ENCODE peak calls at places on chromosomes 7 and 10, in six cellular contexts. W is GM12878, N is A549, M is K562, A is upper lobe of left lung, C is HepG2. B is an unnamed sample.

GRCh38 chr7:16071246-16071857 is 350.0 kb downstream of the CRPPA start:
- ATAC-seq in W (peak), N (peak), M (peak), A (peak), C (peak), B (no peak)

GRCh38 chr10:108749042-108749441 is 1174.3 kb downstream of the XPNPEP1 start:
- ATAC-seq in W (peak), N (no peak), M (no peak), A (no peak), C (no peak), B (no peak)

GRCh38 chr10:20984632-20985031 is 87.5 kb upstream of the NEBL start:
- ATAC-seq in W (no peak), N (no peak), M (peak), A (no peak), C (no peak), B (no peak)

GRCh38 chr7:51366930-51367613 is 50.5 kb upstream of the COBL start:
- ATAC-seq in W (peak), N (peak), M (peak), A (peak), C (peak), B (peak)

GRCh38 chr10:96341219-96342182 is 17.3 kb downstream of the OPALIN start:
- ATAC-seq in W (peak), N (no peak), M (no peak), A (no peak), C (no peak), B (no peak)

GRCh38 chr10:119509909-119510451 is 32.5 kb downstream of the RGS10 start:
- ATAC-seq in W (no peak), N (no peak), M (no peak), A (no peak), C (peak), B (peak)

GRCh38 chr10:16186564-16186963 is 250.2 kb upstream of the PTER start:
- ATAC-seq in W (no peak), N (no peak), M (no peak), A (no peak), C (no peak), B (no peak)

GRCh38 chr10:6490594-6490993 is 89.5 kb downstream of the PRKCQ start:
- ATAC-seq in W (peak), N (no peak), M (no peak), A (no peak), C (no peak), B (no peak)

GRCh38 chr7:134444198-134444960 is 14.5 kb downstream of the AKR1B1 start:
- ATAC-seq in W (no peak), N (peak), M (peak), A (peak), C (peak), B (peak)

GRCh38 chr10:104329754-104330153 is 8.5 kb downstream of the ITPRIP start:
- ATAC-seq in W (peak), N (peak), M (no peak), A (peak), C (no peak), B (peak)

GRCh38 chr10:43395571-43396060 is 13.4 kb downstream of the HNRNPF start:
- ATAC-seq in W (peak), N (peak), M (peak), A (no peak), C (no peak), B (no peak)

GRCh38 chr7:2499181-2499580 is 20.4 kb upstream of the LFNG start:
- ATAC-seq in W (no peak), N (peak), M (no peak), A (no peak), C (no peak), B (no peak)

GRCh38 chr7:88344271-88344670 is 37.6 kb upstream of the STEAP4 start:
- ATAC-seq in W (no peak), N (no peak), M (no peak), A (no peak), C (no peak), B (no peak)

GRCh38 chr10:21458496-21458895 is 67.0 kb downstream of the SKIDA1 start:
- ATAC-seq in W (no peak), N (no peak), M (no peak), A (no peak), C (no peak), B (no peak)

GRCh38 chr10:73773152-73773879 is 8.5 kb upstream of the CHCHD1 start:
- ATAC-seq in W (peak), N (peak), M (no peak), A (no peak), C (peak), B (no peak)

GRCh38 chr7:37408885-37409248 is 39.8 kb downstream of the ELMO1 start:
- ATAC-seq in W (peak), N (no peak), M (no peak), A (no peak), C (no peak), B (no peak)

GRCh38 chr10:107733328-107733727 is 568.8 kb upstream of the SORCS1 start:
- ATAC-seq in W (no peak), N (no peak), M (no peak), A (no peak), C (no peak), B (no peak)

GRCh38 chr7:151592868-151593486 is 73.3 kb upstream of the RHEB start:
- ATAC-seq in W (no peak), N (peak), M (no peak), A (peak), C (no peak), B (peak)

GRCh38 chr7:112414855-112415490 is 35.3 kb upstream of the IFRD1 start:
- ATAC-seq in W (peak), N (peak), M (peak), A (peak), C (peak), B (no peak)

GRCh38 chr10:92238062-92238585 is 52.8 kb downstream of the CPEB3 start:
- ATAC-seq in W (no peak), N (no peak), M (no peak), A (no peak), C (no peak), B (no peak)

GRCh38 chr10:109018892-109019507 is 904.3 kb downstream of the XPNPEP1 start:
- ATAC-seq in W (peak), N (no peak), M (no peak), A (no peak), C (no peak), B (peak)

GRCh38 chr7:47290867-47291266 is 291.0 kb downstream of the TNS3 start:
- ATAC-seq in W (no peak), N (no peak), M (no peak), A (no peak), C (no peak), B (no peak)

GRCh38 chr7:107486041-107486440 is 16.2 kb downstream of the GPR22 start:
- ATAC-seq in W (peak), N (no peak), M (no peak), A (no peak), C (no peak), B (no peak)

DNA sequence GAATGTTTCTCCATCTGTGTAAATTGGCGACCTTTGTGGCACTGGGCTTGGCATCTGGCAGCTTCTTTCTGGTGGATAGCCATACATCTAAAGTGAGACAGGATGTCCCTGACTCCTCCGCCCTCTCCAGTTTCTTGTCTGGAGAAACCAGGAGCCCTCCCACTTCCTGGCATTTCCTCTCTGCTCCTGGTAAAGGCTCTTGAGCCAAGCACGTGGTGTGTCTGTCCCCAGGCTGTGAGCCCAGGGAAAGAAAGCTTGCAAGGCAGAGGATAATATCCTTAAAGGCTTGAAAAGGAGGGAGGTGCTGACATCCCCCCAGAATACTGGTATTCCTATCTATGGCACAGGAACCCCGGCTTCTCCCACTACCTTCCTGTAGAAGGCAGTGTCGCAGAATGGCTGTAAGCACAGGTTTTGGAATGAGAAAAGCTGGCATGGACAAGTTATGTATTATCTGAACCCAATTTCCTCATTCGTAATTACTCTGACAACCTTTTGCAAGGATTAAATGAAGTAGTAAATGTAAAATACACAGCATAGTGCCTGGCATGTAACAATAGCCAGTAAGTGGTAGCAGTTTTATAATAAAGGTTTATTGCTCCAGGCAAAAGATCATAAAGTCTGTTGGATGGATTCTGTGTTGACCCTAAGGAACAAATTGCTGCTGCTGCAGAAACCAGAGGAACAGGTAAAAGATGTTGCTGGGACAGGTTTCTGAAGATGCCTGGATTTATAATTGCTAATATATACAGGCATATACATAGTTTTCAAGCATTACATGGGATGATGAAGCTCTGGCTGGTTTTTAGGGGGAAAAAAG is 11.8 kb upstream of the ACSL5 start:
- ATAC-seq in W (no peak), N (peak), M (no peak), A (peak), C (no peak), B (peak)
- TF ChIP-seq EP300 in W (no peak), N (no peak), M (no peak), A (no peak), C (no peak), B (no peak)

DNA sequence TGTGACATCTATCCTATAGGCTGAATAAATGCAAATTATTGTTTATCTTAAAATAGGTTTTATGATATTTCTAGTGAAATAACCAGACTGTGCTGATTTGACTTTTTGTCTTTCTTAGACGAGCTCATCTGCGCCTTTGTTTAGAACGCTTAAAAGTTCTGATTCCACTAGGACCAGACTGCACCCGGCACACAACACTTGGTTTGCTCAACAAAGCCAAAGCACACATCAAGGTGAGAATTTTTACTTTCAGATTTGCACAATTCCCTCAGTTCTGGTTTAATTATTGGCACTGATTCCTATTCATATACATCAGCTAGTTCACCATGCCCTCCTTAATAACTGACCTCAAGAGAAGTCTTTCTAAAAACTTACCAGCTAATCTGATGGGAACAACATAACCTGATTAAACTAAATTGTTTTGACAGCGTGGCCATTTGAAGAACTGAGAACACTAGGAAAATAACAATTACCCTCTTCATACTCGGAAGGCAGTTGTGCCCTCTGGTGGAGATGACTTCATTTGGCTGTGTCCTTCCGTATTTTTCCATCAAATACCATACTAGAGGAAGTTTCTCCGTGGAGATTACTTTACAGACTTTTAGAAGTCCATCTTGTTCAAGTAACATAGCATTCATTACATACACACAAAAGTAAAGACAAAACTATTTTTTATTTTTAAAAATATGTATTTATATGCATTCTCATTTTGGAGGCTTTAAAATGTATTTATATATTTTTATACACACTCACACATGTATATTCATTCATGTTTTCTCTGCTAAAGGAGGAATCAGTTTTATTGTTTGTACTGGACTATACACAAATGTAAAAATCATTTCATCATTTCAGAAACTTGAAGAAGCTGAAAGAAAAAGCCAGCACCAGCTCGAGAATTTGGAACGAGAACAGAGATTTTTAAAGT is 25.4 kb downstream of the SMNDC1 start:
- ATAC-seq in W (peak), N (peak), M (peak), A (peak), C (peak), B (peak)
- TF ChIP-seq EP300 in W (no peak), N (no peak), M (no peak), A (no peak), C (no peak), B (no peak)

DNA sequence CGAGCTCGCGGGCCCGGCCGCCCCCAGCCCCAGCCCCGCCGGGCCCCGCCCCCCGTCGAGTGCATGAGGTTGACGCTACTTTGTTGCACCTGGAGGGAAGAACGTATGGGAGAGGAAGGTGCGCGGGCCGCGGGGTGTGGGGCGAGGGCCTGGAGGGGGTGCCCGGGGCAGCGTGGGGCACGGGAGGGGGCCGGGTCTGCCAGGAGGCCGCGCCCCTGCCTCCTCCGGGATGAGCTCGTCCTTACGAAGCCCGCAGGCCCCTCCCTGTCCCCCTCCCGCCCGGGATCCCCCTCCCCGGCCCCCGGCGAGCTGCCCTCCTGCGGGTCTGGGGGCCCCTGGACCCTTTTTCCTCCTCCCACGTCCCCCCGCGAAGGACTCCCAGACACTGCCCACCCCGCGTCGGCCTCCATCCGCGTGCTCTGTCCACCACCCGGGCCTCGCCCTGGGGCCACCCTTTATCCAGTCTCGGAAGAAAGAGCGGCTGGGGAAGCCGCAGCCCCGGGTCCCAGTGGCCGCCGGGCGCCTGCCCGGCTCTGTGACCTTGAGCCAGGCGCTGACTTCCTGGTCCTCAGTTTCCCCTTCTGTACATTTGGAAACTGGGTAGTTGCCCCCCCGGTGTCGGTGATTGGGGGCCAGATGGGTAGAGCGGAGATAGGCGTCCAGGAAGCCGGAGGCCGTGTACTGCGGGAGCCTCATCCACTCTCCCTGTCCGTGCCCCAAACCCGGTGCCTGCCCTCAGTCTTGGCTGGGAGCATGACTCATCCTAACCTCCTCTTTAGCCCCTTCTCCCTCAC is 521 bp downstream of the LIMK1 start:
- ATAC-seq in W (peak), N (peak), M (peak), A (peak), C (peak), B (peak)
- TF ChIP-seq EP300 in W (no peak), N (no peak), M (no peak), A (no peak), C (no peak), B (no peak)

DNA sequence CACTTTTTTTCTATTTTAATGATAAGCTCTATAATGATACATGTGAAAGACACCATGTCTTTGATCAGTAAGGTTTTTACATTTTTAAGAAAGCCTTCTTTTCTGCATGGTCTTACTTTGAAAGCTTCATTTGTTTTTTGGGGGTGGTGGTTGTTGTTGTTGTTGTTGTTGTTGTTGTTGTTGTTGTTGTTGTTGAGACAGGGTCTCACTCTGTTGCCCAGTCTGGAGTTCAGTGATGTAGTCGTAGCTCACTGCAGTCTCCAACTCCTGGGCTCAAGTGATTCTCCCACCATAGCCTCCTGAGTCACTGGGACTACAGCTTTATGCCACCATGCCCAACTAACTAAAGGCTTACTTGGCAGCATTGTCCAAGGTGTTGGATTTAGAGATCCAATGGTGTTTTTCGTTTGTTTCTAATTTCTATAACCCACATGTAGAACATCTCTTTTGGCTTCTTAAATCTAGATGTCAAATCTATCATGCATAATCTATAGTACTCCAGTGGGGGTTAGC is 45.4 kb downstream of the TRIM24 start:
- ATAC-seq in W (no peak), N (no peak), M (no peak), A (no peak), C (no peak), B (no peak)
- TF ChIP-seq EP300 in W (no peak), N (no peak), M (no peak), A (no peak), C (no peak), B (no peak)